ENCODE peak calls at places on chromosome 1, in five cellular contexts. One of them, this sample, is unnamed.

GRCh38 chr1:53697671-53698380 is 41.1 kb downstream of the GLIS1 start:
- DNase-seq in HepG2: no peak
- DNase-seq in HEK293T: no peak
- DNase-seq in WTC11: no peak
- DNase-seq in K562: no peak
- DNase-seq in this sample: no peak

GRCh38 chr1:30649321-30649991 is 73.9 kb downstream of the MATN1 start:
- DNase-seq in HepG2: no peak
- DNase-seq in HEK293T: no peak
- DNase-seq in WTC11: no peak
- DNase-seq in K562: no peak
- DNase-seq in this sample: no peak

GRCh38 chr1:170853302-170853701 is 82.0 kb upstream of the MROH9 start:
- DNase-seq in HepG2: no peak
- DNase-seq in HEK293T: no peak
- DNase-seq in WTC11: no peak
- DNase-seq in K562: no peak
- DNase-seq in this sample: no peak

GRCh38 chr1:41751804-41752513 is 166.8 kb downstream of the HIVEP3 start:
- DNase-seq in HepG2: no peak
- DNase-seq in HEK293T: no peak
- DNase-seq in WTC11: no peak
- DNase-seq in K562: no peak
- DNase-seq in this sample: no peak

GRCh38 chr1:22508329-22508728 is 55.0 kb upstream of the EPHA8 start:
- DNase-seq in HepG2: no peak
- DNase-seq in HEK293T: no peak
- DNase-seq in WTC11: no peak
- DNase-seq in K562: no peak
- DNase-seq in this sample: no peak

GRCh38 chr1:114107474-114108175 is 46.0 kb downstream of the SYT6 start:
- DNase-seq in HepG2: no peak
- DNase-seq in HEK293T: no peak
- DNase-seq in WTC11: no peak
- DNase-seq in K562: no peak
- DNase-seq in this sample: no peak

GRCh38 chr1:33367488-33368405 is 46.8 kb upstream of the A3GALT2 start:
- DNase-seq in HepG2: peak
- DNase-seq in HEK293T: peak
- DNase-seq in WTC11: peak
- DNase-seq in K562: peak
- DNase-seq in this sample: peak

GRCh38 chr1:206851611-206852010 is 13.8 kb upstream of the IL20 start:
- DNase-seq in HepG2: no peak
- DNase-seq in HEK293T: no peak
- DNase-seq in WTC11: no peak
- DNase-seq in K562: no peak
- DNase-seq in this sample: no peak

GRCh38 chr1:183215936-183216335 is 29.9 kb downstream of the LAMC2 start:
- DNase-seq in HepG2: no peak
- DNase-seq in HEK293T: no peak
- DNase-seq in WTC11: no peak
- DNase-seq in K562: no peak
- DNase-seq in this sample: no peak

GRCh38 chr1:218377143-218377660 is 32.1 kb downstream of the TGFB2 start:
- DNase-seq in HepG2: peak
- DNase-seq in HEK293T: no peak
- DNase-seq in WTC11: no peak
- DNase-seq in K562: peak
- DNase-seq in this sample: peak

GRCh38 chr1:13681921-13682320 is 18.1 kb upstream of the PRDM2 start:
- DNase-seq in HepG2: no peak
- DNase-seq in HEK293T: no peak
- DNase-seq in WTC11: no peak
- DNase-seq in K562: no peak
- DNase-seq in this sample: no peak

GRCh38 chr1:13687361-13687760 is 12.6 kb upstream of the PRDM2 start:
- DNase-seq in HepG2: no peak
- DNase-seq in HEK293T: no peak
- DNase-seq in WTC11: no peak
- DNase-seq in K562: no peak
- DNase-seq in this sample: no peak

GRCh38 chr1:13677896-13678295 is 22.1 kb upstream of the PRDM2 start:
- DNase-seq in HepG2: no peak
- DNase-seq in HEK293T: no peak
- DNase-seq in WTC11: no peak
- DNase-seq in K562: no peak
- DNase-seq in this sample: no peak

GRCh38 chr1:13682443-13682842 is 17.5 kb upstream of the PRDM2 start:
- DNase-seq in HepG2: no peak
- DNase-seq in HEK293T: no peak
- DNase-seq in WTC11: no peak
- DNase-seq in K562: no peak
- DNase-seq in this sample: no peak
- TF ChIP-seq SP1 in HepG2: no peak
- TF ChIP-seq SP1 in HEK293T: no peak
- TF ChIP-seq SP1 in WTC11: no peak
- TF ChIP-seq SP1 in K562: no peak
- TF ChIP-seq SP1 in this sample: no peak

GRCh38 chr1:182147136-182147815 is 85.8 kb upstream of the ZNF648 start:
- DNase-seq in HepG2: no peak
- DNase-seq in HEK293T: no peak
- DNase-seq in WTC11: no peak
- DNase-seq in K562: no peak
- DNase-seq in this sample: no peak
- TF ChIP-seq SP1 in HepG2: no peak
- TF ChIP-seq SP1 in HEK293T: no peak
- TF ChIP-seq SP1 in WTC11: no peak
- TF ChIP-seq SP1 in K562: no peak
- TF ChIP-seq SP1 in this sample: no peak

DNA sequence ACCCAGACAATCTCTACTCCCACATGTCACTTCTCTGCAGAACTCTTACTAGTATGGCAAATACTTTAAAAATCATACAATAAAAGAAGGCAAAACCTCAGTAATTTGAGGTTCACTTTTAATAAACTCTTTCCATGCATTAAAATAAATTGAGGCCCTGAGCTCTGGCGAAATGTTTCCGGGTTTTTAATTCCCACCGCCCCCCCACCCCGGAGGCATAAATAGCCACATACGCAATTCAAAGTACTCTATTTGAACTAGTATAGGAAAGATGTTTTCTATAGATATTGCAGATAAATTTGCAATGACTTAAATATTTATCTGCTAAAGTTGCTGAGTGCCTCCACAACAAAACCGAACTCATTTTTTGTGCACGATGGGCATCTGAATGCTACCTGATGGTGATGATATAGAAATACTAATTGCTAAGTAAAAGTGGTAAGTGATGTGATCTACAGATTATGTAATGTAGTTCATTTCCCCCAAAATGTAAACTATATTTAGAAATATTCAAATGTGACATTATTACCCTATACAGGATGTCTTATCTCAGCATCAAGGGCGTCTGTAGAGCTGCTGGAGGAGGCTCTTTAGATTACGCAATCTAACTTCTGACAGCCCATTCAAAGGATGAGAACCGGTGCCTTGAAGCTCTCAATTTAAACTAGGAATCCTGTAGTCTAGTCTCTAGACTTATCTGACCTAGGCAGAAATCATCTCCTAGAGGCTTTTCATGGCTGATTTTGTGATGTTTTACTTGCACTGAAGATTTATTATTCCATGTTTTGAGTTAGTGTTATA is 8.6 kb downstream of the IRF2BP2 start:
- DNase-seq in HepG2: peak
- DNase-seq in HEK293T: no peak
- DNase-seq in WTC11: no peak
- DNase-seq in K562: peak
- DNase-seq in this sample: no peak
- TF ChIP-seq SP1 in HepG2: no peak
- TF ChIP-seq SP1 in HEK293T: no peak
- TF ChIP-seq SP1 in WTC11: no peak
- TF ChIP-seq SP1 in K562: no peak
- TF ChIP-seq SP1 in this sample: no peak

DNA sequence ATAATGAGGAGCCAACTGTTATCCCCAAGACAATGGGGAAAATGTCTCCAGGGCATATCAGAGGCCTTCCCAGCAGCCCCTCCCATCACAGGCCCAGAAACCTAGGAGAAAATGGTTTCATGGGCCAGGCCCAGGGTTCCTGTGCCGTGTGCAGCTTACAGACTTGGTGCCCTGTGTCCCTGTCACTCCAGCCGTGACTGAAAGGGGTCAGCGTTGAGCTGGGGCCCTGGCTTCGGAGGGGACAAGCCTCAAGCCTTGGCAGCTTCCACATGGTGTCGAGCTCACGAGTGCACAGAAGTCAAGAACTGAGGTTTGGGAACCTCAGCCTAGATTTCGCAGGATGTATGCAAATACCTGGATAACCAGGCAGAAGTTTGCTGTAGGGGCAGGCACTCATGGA is 18.1 kb downstream of the SIPA1L2 start:
- DNase-seq in HepG2: no peak
- DNase-seq in HEK293T: no peak
- DNase-seq in WTC11: peak
- DNase-seq in K562: no peak
- DNase-seq in this sample: no peak
- TF ChIP-seq SP1 in HepG2: no peak
- TF ChIP-seq SP1 in HEK293T: no peak
- TF ChIP-seq SP1 in WTC11: no peak
- TF ChIP-seq SP1 in K562: no peak
- TF ChIP-seq SP1 in this sample: no peak

This sample was measured in HCT116.